ENCODE peak calls at places on chromosomes 1 and 21, in six cellular contexts. One of them, this sample, is unnamed.

GRCh38 chr1:33323663-33324477 is 3.0 kb upstream of the A3GALT2 start:
- DNase-seq in GM12891: no peak
- DNase-seq in HepG2: no peak
- DNase-seq in GM12878: no peak
- DNase-seq in K562: no peak
- DNase-seq in H1: no peak
- DNase-seq in this sample: no peak

GRCh38 chr1:212270564-212270963 is 14.6 kb upstream of the PPP2R5A start:
- DNase-seq in K562: no peak
- DNase-seq in HepG2: no peak
- DNase-seq in GM12878: no peak
- DNase-seq in H1: no peak
- DNase-seq in GM12891: no peak
- DNase-seq in this sample: no peak

GRCh38 chr1:147201276-147201675 is 23.9 kb downstream of the FMO5 start:
- DNase-seq in GM12878: no peak
- DNase-seq in GM12891: no peak
- DNase-seq in K562: no peak
- DNase-seq in H1: no peak
- DNase-seq in HepG2: no peak
- DNase-seq in this sample: no peak

GRCh38 chr1:212070720-212071302 is 35.3 kb downstream of the DTL start:
- DNase-seq in GM12891: no peak
- DNase-seq in HepG2: peak; percentile 35
- DNase-seq in K562: no peak
- DNase-seq in GM12878: no peak
- DNase-seq in H1: no peak
- DNase-seq in this sample: no peak

GRCh38 chr1:9292361-9293240 is at the start of gene SPSB1:
- DNase-seq in GM12891: no peak
- DNase-seq in GM12878: no peak
- DNase-seq in HepG2: peak; percentile 44
- DNase-seq in H1: no peak
- DNase-seq in K562: peak; percentile 86
- DNase-seq in this sample: no peak

GRCh38 chr1:80450711-80451110 is 1350.0 kb upstream of the ADGRL2 start:
- DNase-seq in HepG2: no peak
- DNase-seq in GM12878: no peak
- DNase-seq in K562: no peak
- DNase-seq in GM12891: no peak
- DNase-seq in H1: no peak
- DNase-seq in this sample: no peak

GRCh38 chr1:47231314-47232186 is 475 bp downstream of the TAL1 start:
- DNase-seq in HepG2: no peak
- DNase-seq in GM12878: peak; percentile 1
- DNase-seq in GM12891: no peak
- DNase-seq in K562: peak; percentile 84
- DNase-seq in H1: no peak
- DNase-seq in this sample: no peak

GRCh38 chr1:36664564-36665287 is 182.0 kb upstream of the CSF3R start:
- DNase-seq in HepG2: no peak
- DNase-seq in K562: no peak
- DNase-seq in GM12891: no peak
- DNase-seq in GM12878: no peak
- DNase-seq in H1: no peak
- DNase-seq in this sample: no peak

GRCh38 chr1:64864018-64864945 is 102.1 kb downstream of the JAK1 start:
- DNase-seq in HepG2: no peak
- DNase-seq in GM12878: peak; percentile 92
- DNase-seq in K562: peak; percentile 64
- DNase-seq in GM12891: peak; percentile 56
- DNase-seq in H1: no peak
- DNase-seq in this sample: peak; percentile 52

GRCh38 chr1:54894271-54894670 is 7.3 kb upstream of the DHCR24 start:
- DNase-seq in GM12891: no peak
- DNase-seq in HepG2: no peak
- DNase-seq in H1: no peak
- DNase-seq in K562: no peak
- DNase-seq in GM12878: no peak
- DNase-seq in this sample: no peak

GRCh38 chr1:51768971-51769601 is 109.4 kb downstream of the NRDC start:
- DNase-seq in K562: peak; percentile 62
- DNase-seq in HepG2: peak; percentile 58
- DNase-seq in H1: no peak
- DNase-seq in GM12878: no peak
- DNase-seq in GM12891: peak; percentile 31
- DNase-seq in this sample: peak; percentile 5

GRCh38 chr1:171984262-171984661 is 143.0 kb downstream of the DNM3 start:
- DNase-seq in H1: no peak
- DNase-seq in GM12891: no peak
- DNase-seq in HepG2: no peak
- DNase-seq in K562: no peak
- DNase-seq in GM12878: no peak
- DNase-seq in this sample: no peak

GRCh38 chr1:118461154-118461553 is 276.1 kb upstream of the SPAG17 start:
- DNase-seq in GM12878: no peak
- DNase-seq in H1: no peak
- DNase-seq in HepG2: peak; percentile 1
- DNase-seq in GM12891: no peak
- DNase-seq in K562: no peak
- DNase-seq in this sample: no peak

GRCh38 chr21:44368711-44369446 is 15.5 kb downstream of the TRPM2 start:
- DNase-seq in GM12878: no peak
- DNase-seq in K562: peak; percentile 39
- DNase-seq in GM12891: no peak
- DNase-seq in HepG2: no peak
- DNase-seq in H1: no peak
- DNase-seq in this sample: no peak

GRCh38 chr1:29321176-29321575 is 84.9 kb downstream of the PTPRU start:
- DNase-seq in HepG2: no peak
- DNase-seq in GM12878: no peak
- DNase-seq in GM12891: no peak
- DNase-seq in H1: no peak
- DNase-seq in K562: no peak
- DNase-seq in this sample: no peak

GRCh38 chr21:44708866-44709425 is 2.4 kb downstream of the TSPEAR start:
- DNase-seq in GM12891: no peak
- DNase-seq in HepG2: no peak
- DNase-seq in H1: no peak
- DNase-seq in K562: no peak
- DNase-seq in GM12878: no peak
- DNase-seq in this sample: no peak

GRCh38 chr21:44996096-44996495 is 56.3 kb downstream of the SLX9 start:
- DNase-seq in GM12891: no peak
- DNase-seq in HepG2: no peak
- DNase-seq in H1: no peak
- DNase-seq in GM12878: no peak
- DNase-seq in K562: no peak
- DNase-seq in this sample: no peak

GRCh38 chr1:93817819-93818569 is 61.0 kb downstream of the DNTTIP2 start:
- DNase-seq in HepG2: no peak
- DNase-seq in K562: no peak
- DNase-seq in GM12891: no peak
- DNase-seq in H1: no peak
- DNase-seq in GM12878: no peak
- DNase-seq in this sample: peak; percentile 15

GRCh38 chr1:165215676-165216075 is 140.8 kb downstream of the LMX1A start:
- DNase-seq in K562: no peak
- DNase-seq in HepG2: no peak
- DNase-seq in GM12878: no peak
- DNase-seq in GM12891: no peak
- DNase-seq in H1: no peak
- DNase-seq in this sample: no peak
- TF ChIP-seq TAF1 in K562: no peak
- TF ChIP-seq TAF1 in HepG2: no peak
- TF ChIP-seq TAF1 in GM12878: no peak
- TF ChIP-seq TAF1 in GM12891: no peak
- TF ChIP-seq TAF1 in H1: no peak
- TF ChIP-seq TAF1 in this sample: no peak

DNA sequence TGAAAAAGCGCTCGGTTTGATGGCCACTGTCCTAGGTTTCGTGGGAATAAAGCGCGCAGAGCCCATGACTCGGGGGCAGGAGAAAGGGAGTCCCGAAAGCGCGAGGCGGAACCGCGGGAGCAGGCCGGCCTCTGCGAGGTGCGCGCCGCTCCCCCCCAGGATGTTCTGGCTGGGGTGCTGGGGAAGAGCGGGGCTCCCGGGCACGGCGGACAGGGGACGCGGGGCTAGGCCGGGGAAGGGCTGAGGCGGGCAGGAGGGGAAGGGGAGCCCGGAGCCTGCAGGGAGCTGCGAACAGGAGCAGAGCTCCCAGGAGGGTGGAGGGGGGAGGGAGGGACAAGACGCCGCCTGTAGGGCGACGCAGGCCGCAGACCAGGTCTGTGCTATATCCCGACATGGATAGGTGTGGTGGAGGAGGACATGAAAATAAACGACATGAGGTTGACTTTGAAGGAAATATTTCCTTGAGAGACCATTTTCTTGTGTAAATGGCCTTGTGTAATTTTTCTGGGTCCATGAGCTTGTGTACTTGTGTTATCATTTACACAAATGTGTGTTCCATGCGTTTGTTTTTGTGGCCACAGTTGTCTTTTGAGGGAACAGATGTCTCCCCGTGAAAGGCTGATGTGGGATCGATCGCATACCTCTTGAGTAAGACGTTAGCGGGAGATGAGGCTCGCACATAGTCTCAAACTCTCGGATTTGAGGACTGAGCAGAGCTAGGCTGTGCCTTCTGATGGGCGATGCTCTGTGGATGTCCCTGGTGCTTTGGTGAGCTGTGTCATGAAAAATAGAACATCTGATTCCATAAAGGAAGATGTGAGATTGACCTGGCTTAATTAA is 1.3 kb downstream of the PCNT start:
- DNase-seq in GM12891: peak; percentile 48
- DNase-seq in H1: peak; percentile 31
- DNase-seq in HepG2: peak; percentile 35
- DNase-seq in K562: peak; percentile 59
- DNase-seq in GM12878: no peak
- DNase-seq in this sample: peak; percentile 51
- TF ChIP-seq POLR2A in GM12891: no peak
- TF ChIP-seq POLR2A in H1: no peak
- TF ChIP-seq POLR2A in HepG2: no peak
- TF ChIP-seq POLR2A in K562: peak; percentile 63
- TF ChIP-seq POLR2A in GM12878: peak; percentile 13
- TF ChIP-seq POLR2A in this sample: no peak

GRCh38 chr1:243939167-243939848 is 89.3 kb upstream of the AKT3 start:
- DNase-seq in H1: no peak
- DNase-seq in GM12878: no peak
- DNase-seq in HepG2: no peak
- DNase-seq in K562: peak; percentile 60
- DNase-seq in GM12891: no peak
- DNase-seq in this sample: no peak
- TF ChIP-seq TAF1 in H1: no peak
- TF ChIP-seq TAF1 in GM12878: no peak
- TF ChIP-seq TAF1 in HepG2: no peak
- TF ChIP-seq TAF1 in K562: no peak
- TF ChIP-seq TAF1 in GM12891: no peak
- TF ChIP-seq TAF1 in this sample: no peak

DNA sequence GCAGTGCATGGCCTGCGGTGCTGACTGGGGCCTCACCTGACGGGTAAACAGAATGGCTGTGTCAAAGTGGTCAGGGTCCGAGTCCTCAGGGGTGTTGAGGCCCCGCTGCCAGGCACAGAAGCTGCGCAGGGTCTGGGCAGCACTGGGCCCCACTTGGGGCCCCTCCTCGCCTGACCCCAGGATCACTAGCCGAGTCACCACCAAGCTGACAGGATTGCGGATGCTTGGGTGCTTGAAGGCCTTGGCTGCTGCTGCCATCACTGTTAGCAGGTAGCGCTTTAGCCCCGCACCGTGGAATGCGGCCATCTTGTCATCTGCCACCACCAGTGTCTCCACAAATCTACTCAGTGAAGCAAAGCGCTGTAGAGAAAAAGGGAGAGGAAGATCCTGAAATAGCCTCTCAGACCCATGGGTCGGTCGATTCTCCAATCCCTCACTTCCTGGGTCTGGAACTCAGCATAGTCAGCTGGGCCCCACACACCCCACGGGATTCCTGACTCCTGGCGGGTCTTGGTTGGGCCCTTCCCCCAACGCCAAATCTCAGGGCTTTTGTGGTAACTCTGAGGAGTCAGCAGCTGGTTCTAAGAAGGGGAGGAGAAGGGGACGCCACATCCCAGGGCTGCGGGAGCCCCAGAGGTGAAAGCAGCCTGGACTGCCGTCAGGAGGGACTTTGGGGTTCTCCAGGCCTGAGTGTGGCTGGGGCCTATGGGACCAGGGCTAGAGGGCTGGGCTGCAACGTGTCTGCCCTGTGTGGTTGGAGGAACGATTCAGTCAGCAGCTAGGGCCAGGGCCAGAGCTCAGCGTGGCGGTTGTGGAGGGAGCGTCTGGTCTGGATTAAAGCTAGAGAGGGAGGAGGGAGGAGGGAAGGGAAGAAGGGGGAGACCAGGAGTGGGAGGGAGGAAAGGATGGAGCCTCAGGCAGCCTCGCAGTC is 2.1 kb downstream of the ADAMTS4 start:
- DNase-seq in H1: no peak
- DNase-seq in K562: no peak
- DNase-seq in GM12891: no peak
- DNase-seq in GM12878: no peak
- DNase-seq in HepG2: no peak
- DNase-seq in this sample: no peak
- TF ChIP-seq POLR2A in H1: no peak
- TF ChIP-seq POLR2A in K562: no peak
- TF ChIP-seq POLR2A in GM12891: no peak
- TF ChIP-seq POLR2A in GM12878: no peak
- TF ChIP-seq POLR2A in HepG2: no peak
- TF ChIP-seq POLR2A in this sample: no peak

DNA sequence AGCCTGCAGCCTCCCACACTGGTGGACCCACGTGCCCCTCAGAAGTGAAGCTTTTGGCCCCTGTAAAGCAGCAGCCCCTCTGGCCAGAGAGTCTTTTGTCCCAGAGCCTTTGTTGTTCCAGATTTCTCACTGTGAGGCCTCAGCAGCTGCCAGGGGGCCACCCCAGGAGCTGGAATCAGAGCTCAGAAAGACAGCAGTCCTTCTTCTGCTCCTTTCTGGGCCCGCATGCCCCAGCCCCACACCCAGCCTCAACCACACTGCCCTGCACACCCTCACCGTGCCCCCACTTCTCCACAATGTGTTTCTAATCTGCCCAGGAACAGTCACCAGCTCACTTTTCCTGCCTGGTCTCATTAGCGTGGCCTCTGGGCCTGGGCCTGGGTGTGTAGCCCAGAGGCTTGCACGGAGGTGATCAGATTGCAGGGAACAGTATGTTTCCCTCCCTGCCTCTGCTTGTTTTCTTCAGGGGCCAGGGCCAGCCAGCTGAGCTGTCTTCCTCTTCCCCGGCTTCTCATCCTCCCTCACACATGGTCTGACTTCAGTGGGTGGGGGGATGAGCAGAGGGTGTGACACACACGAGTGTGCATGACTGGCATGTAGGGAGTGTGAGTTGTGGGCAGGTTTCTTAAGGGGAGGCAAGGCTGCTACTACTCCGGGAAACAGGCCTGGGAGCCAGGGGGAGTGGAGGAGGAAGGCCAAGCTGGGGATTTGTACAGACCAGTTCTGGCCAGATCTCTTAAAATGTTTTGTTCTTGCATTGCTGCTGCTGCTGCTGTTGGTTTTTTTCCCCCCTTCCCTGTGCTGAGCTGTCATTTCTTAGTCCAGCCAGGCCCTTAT is 82.5 kb upstream of the ZNF648 start:
- DNase-seq in H1: no peak
- DNase-seq in GM12878: no peak
- DNase-seq in GM12891: no peak
- DNase-seq in HepG2: no peak
- DNase-seq in K562: no peak
- DNase-seq in this sample: no peak
- TF ChIP-seq TAF1 in H1: no peak
- TF ChIP-seq TAF1 in GM12878: no peak
- TF ChIP-seq TAF1 in GM12891: no peak
- TF ChIP-seq TAF1 in HepG2: no peak
- TF ChIP-seq TAF1 in K562: no peak
- TF ChIP-seq TAF1 in this sample: no peak